ENCODE peak calls at places on chromosomes 13 and 19, in four cellular contexts. One of them, this sample, is unnamed.

GRCh38 chr13:105914637-105915036 is 620.8 kb downstream of the EFNB2 start:
- DNase-seq in GM12878: no peak
- DNase-seq in K562: no peak
- DNase-seq in HepG2: no peak
- DNase-seq in this sample: no peak

GRCh38 chr13:80047406-80047805 is 293.5 kb downstream of the SPRY2 start:
- DNase-seq in GM12878: no peak
- DNase-seq in HepG2: no peak
- DNase-seq in K562: no peak
- DNase-seq in this sample: no peak

GRCh38 chr13:60111726-60112125 is 52.0 kb downstream of the DIAPH3 start:
- DNase-seq in HepG2: no peak
- DNase-seq in GM12878: no peak
- DNase-seq in K562: no peak
- DNase-seq in this sample: no peak

GRCh38 chr13:40440990-40441820 is 225.2 kb downstream of the FOXO1 start:
- DNase-seq in GM12878: no peak
- DNase-seq in K562: no peak
- DNase-seq in HepG2: no peak
- DNase-seq in this sample: no peak

GRCh38 chr19:55479045-55479444 is 2.6 kb downstream of the ZNF628 start:
- DNase-seq in K562: peak
- DNase-seq in HepG2: no peak
- DNase-seq in GM12878: no peak
- DNase-seq in this sample: no peak

GRCh38 chr19:41936416-41936850 is 8.2 kb upstream of the ERFL start:
- DNase-seq in K562: no peak
- DNase-seq in HepG2: no peak
- DNase-seq in GM12878: no peak
- DNase-seq in this sample: no peak

GRCh38 chr13:113632706-113633484 is 25.1 kb downstream of the ATP4B start:
- DNase-seq in HepG2: no peak
- DNase-seq in GM12878: no peak
- DNase-seq in K562: no peak
- DNase-seq in this sample: no peak

GRCh38 chr13:45621950-45622349 is 6.4 kb upstream of the ERICH6B start:
- DNase-seq in K562: no peak
- DNase-seq in HepG2: no peak
- DNase-seq in GM12878: no peak
- DNase-seq in this sample: peak

GRCh38 chr13:23025848-23026608 is 154.8 kb upstream of the SGCG start:
- DNase-seq in K562: no peak
- DNase-seq in HepG2: no peak
- DNase-seq in GM12878: no peak
- DNase-seq in this sample: no peak

GRCh38 chr19:2223959-2224358 is 12.2 kb downstream of the PLEKHJ1 start:
- DNase-seq in K562: no peak
- DNase-seq in HepG2: no peak
- DNase-seq in GM12878: no peak
- DNase-seq in this sample: no peak

GRCh38 chr19:12893582-12893981 is 2.6 kb downstream of the GCDH start:
- DNase-seq in HepG2: no peak
- DNase-seq in K562: no peak
- DNase-seq in GM12878: no peak
- DNase-seq in this sample: no peak

GRCh38 chr13:50453238-50453637 is 390.3 kb downstream of the DLEU7 start:
- DNase-seq in GM12878: no peak
- DNase-seq in HepG2: no peak
- DNase-seq in K562: no peak
- DNase-seq in this sample: no peak

GRCh38 chr13:109743706-109744453 is 42.5 kb downstream of the IRS2 start:
- DNase-seq in K562: no peak
- DNase-seq in GM12878: no peak
- DNase-seq in HepG2: no peak
- DNase-seq in this sample: no peak

GRCh38 chr13:45473627-45474026 is 8.9 kb downstream of the COG3 start:
- DNase-seq in GM12878: no peak
- DNase-seq in K562: peak
- DNase-seq in HepG2: peak
- DNase-seq in this sample: no peak

GRCh38 chr13:112928958-112929777 is 39.8 kb upstream of the MCF2L start:
- DNase-seq in GM12878: no peak
- DNase-seq in K562: no peak
- DNase-seq in HepG2: peak
- DNase-seq in this sample: no peak

GRCh38 chr13:43141685-43142084 is 118.3 kb downstream of the DNAJC15 start:
- DNase-seq in HepG2: no peak
- DNase-seq in GM12878: no peak
- DNase-seq in K562: no peak
- DNase-seq in this sample: peak

GRCh38 chr13:92221916-92222315 is 823.5 kb downstream of the GPC5 start:
- DNase-seq in GM12878: no peak
- DNase-seq in HepG2: no peak
- DNase-seq in K562: no peak
- DNase-seq in this sample: no peak

GRCh38 chr13:92224825-92225224 is 826.4 kb downstream of the GPC5 start:
- DNase-seq in GM12878: no peak
- DNase-seq in K562: no peak
- DNase-seq in HepG2: no peak
- DNase-seq in this sample: no peak

GRCh38 chr13:92225861-92226260 is 827.4 kb downstream of the GPC5 start:
- DNase-seq in K562: no peak
- DNase-seq in GM12878: no peak
- DNase-seq in HepG2: no peak
- DNase-seq in this sample: no peak

DNA sequence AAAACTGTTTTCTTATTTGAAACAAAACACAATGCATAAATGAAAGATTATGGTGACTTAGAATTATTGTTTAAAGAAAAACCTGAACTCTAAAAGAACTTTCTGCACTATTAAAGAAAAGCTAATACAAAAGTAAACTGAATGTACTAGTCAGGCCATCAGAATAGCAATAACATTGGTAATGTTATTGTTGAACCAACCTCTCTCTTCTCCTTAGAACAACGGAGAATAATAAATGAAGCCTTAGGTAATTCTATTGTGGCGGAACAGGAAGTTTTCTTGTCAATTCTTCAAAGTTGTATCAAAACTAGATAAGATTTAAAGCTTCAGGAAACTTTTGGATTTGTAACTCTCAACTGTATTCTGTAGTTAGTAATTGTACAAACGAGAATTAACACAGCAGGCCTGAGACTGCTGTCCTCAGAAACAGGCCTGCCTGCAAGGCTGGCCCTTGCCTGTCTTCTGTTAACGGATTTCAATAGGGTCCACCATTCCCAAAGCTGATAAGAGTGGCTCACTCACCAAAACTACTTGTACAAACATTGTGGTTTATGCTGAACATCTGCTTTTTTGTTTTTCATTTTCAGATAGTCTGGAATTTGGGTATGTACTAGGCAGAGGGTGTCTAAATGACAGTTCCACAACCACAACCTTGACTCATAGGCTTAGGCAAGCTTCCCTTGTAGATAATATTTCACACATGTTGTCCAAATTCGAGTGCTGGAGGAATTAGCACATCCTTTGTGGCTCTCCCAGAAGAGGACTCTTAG is 825.8 kb downstream of the GPC5 start:
- DNase-seq in GM12878: no peak
- DNase-seq in K562: no peak
- DNase-seq in HepG2: no peak
- DNase-seq in this sample: no peak
- TF ChIP-seq ESRRA in GM12878: no peak
- TF ChIP-seq ESRRA in K562: no peak
- TF ChIP-seq ESRRA in HepG2: no peak
- TF ChIP-seq ESRRA in this sample: no peak

DNA sequence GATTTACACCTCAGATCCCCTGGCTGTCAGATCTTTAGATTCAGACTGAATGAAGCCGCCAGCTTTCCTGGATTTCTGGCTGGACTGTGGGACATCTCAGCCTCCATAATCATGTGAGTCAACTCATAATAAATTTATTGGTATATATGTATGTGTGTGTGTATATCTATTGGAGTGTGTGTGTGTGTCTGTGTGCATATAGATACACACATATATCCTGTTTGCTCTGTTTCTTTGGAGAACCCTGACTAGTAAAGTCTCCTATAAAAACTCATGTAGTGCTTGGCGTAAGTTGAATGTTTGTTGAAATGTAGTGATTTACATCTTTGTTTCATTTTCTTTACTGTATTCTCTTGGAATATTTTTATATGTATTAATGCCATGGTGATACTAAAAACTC is 499.5 kb upstream of the KLF12 start:
- DNase-seq in GM12878: no peak
- DNase-seq in K562: no peak
- DNase-seq in HepG2: no peak
- DNase-seq in this sample: no peak
- TF ChIP-seq ATF2 in GM12878: no peak
- TF ChIP-seq ATF2 in K562: no peak
- TF ChIP-seq ATF2 in HepG2: no peak
- TF ChIP-seq ATF2 in this sample: no peak

DNA sequence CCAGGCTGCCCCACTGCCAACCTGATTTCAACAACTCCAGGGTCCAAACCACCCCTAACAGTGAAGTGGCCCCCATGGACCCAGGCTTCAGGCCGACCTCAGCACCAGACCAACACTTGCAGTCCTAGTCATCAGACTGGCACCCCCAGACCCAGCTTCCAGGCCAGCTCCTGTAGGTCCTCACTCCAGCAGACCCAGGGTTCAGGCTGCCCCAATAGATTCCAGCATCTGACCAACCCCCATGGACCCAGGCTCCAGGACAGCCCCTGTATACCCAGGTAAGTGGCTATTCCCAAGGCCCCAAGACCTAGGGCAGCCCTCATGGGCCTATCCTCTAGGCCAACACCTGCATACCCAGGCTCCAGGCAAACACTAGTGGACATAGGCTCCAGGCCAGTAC is 193.8 kb upstream of the OBI1 start:
- DNase-seq in K562: no peak
- DNase-seq in GM12878: no peak
- DNase-seq in HepG2: no peak
- DNase-seq in this sample: no peak
- TF ChIP-seq ESRRA in K562: no peak
- TF ChIP-seq ESRRA in GM12878: no peak
- TF ChIP-seq ESRRA in HepG2: no peak
- TF ChIP-seq ESRRA in this sample: no peak

GRCh38 chr19:48617146-48617937 is 1.6 kb downstream of the RPL18 start:
- DNase-seq in HepG2: no peak
- DNase-seq in K562: no peak
- DNase-seq in GM12878: no peak
- DNase-seq in this sample: no peak

GRCh38 chr19:48616491-48617056 is 1.7 kb upstream of the FAM83E start:
- DNase-seq in K562: no peak
- DNase-seq in HepG2: no peak
- DNase-seq in GM12878: no peak
- DNase-seq in this sample: no peak

GRCh38 chr19:48618278-48618915 is 581 bp downstream of the RPL18 start:
- DNase-seq in HepG2: no peak
- DNase-seq in K562: no peak
- DNase-seq in GM12878: no peak
- DNase-seq in this sample: no peak

GRCh38 chr19:48618916-48619691 is at the start of the genes RPL18 and SPHK2:
- DNase-seq in HepG2: peak
- DNase-seq in GM12878: peak
- DNase-seq in K562: peak
- DNase-seq in this sample: peak

DNA sequence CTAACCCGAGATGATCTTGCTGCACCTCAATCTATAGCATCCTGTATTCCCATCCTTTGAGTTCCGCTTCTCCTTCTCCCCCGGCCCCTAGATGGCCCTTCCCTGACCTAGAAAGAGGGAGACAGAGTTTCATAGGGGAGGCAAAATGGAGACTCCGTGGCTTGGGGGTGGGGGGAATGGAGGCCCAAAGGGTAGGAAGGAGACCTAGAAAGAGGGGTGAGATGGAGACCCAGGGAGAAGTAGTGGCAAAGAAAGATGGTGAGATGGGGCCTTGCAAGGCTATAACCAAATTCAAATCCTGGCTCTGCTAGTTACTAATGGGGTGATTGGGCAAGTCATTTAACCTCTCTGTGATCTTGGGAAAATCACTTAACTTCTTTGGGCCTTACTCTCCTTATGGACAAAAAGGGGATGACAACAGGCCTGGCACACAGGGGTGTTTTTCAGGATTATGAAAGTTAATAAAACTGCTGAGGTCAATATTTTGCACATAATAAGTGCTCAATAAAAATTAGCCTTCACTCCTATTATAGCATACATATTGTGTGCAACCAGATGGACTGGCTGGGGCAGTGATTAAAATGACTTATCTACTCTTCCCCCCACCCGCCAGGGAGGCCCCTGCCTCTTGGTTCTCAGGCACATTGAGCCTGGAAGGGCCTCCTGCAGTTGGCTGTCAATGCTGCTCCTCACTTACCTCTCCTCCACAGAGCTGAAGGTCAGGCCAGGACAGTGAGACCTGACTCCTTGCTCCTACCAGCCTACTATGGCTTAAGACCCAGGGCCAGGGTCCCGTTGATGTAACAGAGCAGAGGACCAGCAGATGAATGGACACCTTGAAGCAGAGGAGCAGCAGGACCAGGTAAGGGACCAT is 623 bp downstream of the SPHK2 start:
- DNase-seq in K562: no peak
- DNase-seq in GM12878: no peak
- DNase-seq in HepG2: no peak
- DNase-seq in this sample: no peak
- TF ChIP-seq ATF2 in K562: no peak
- TF ChIP-seq ATF2 in GM12878: no peak
- TF ChIP-seq ATF2 in HepG2: no peak
- TF ChIP-seq ATF2 in this sample: no peak

GRCh38 chr19:39603825-39604224 is 1.5 kb downstream of the LGALS13 start:
- DNase-seq in K562: no peak
- DNase-seq in HepG2: no peak
- DNase-seq in GM12878: no peak
- DNase-seq in this sample: no peak

GRCh38 chr19:39595950-39596349 is 6.4 kb upstream of the LGALS13 start:
- DNase-seq in GM12878: no peak
- DNase-seq in K562: no peak
- DNase-seq in HepG2: no peak
- DNase-seq in this sample: no peak

GRCh38 chr19:39596911-39597310 is 5.4 kb upstream of the LGALS13 start:
- DNase-seq in GM12878: no peak
- DNase-seq in K562: no peak
- DNase-seq in HepG2: no peak
- DNase-seq in this sample: no peak

GRCh38 chr19:39602224-39602623 is at the start of gene LGALS13:
- DNase-seq in HepG2: no peak
- DNase-seq in GM12878: no peak
- DNase-seq in K562: no peak
- DNase-seq in this sample: no peak

GRCh38 chr19:39599116-39599515 is 3.2 kb upstream of the LGALS13 start:
- DNase-seq in K562: peak
- DNase-seq in HepG2: peak
- DNase-seq in GM12878: no peak
- DNase-seq in this sample: peak
- TF ChIP-seq ESRRA in K562: no peak
- TF ChIP-seq ESRRA in HepG2: no peak
- TF ChIP-seq ESRRA in GM12878: no peak
- TF ChIP-seq ESRRA in this sample: no peak

This sample was measured in WTC11.